ENCODE peak calls at places on chromosomes 5 and 9, in seven cellular contexts. J is PC-9, H is choroid plexus epithelial cell, P is tibial nerve, Y is pancreas, D is mammary epithelial cell, I is retinal pigment epithelial cell. V is an unnamed sample.
A peak's percentile ranks its signal among the peaks of the same experiment; 100 is the strongest.

GRCh38 chr5:115854139-115854538 is 12.4 kb downstream of the AP3S1 start:
- DNase-seq in J (no peak), H (no peak), P (no peak), Y (no peak), D (no peak), I (no peak), V (no peak)

GRCh38 chr9:126160067-126160853 is 166.4 kb upstream of the MVB12B start:
- DNase-seq in J (no peak), H (no peak), P (no peak), Y (no peak), D (no peak), I (no peak), V (no peak)

GRCh38 chr9:135187365-135187764 is 99.9 kb downstream of the OLFM1 start:
- DNase-seq in J (no peak), H (no peak), P (no peak), Y (peak; percentile 52), D (no peak), I (no peak), V (no peak)

GRCh38 chr9:118362123-118362522 is 657.9 kb downstream of the TLR4 start:
- DNase-seq in J (no peak), H (peak; percentile 0), P (no peak), Y (no peak), D (peak; percentile 34), I (peak; percentile 8), V (no peak)

GRCh38 chr9:94872921-94873511 is 146.5 kb downstream of the AOPEP start:
- DNase-seq in J (no peak), H (no peak), P (no peak), Y (no peak), D (no peak), I (no peak), V (peak; percentile 77)

GRCh38 chr5:14665949-14666741 is 1.6 kb downstream of the OTULIN start:
- DNase-seq in J (no peak), H (peak; percentile 39), P (no peak), Y (no peak), D (peak; percentile 63), I (no peak), V (peak; percentile 44)

GRCh38 chr9:95053611-95054440 is 263.7 kb downstream of the FANCC start:
- DNase-seq in J (no peak), H (peak; percentile 30), P (no peak), Y (no peak), D (no peak), I (no peak), V (peak; percentile 49)

GRCh38 chr9:127568971-127569818 is 42.9 kb upstream of the STXBP1 start:
- DNase-seq in J (peak; percentile 67), H (peak; percentile 81), P (peak; percentile 67), Y (peak; percentile 93), D (peak; percentile 80), I (no peak), V (peak; percentile 82)

GRCh38 chr5:109692011-109692410 is 2.3 kb downstream of the MAN2A1 start:
- DNase-seq in J (no peak), H (peak; percentile 76), P (no peak), Y (no peak), D (peak; percentile 24), I (peak; percentile 16), V (peak; percentile 57)

GRCh38 chr5:125412561-125413535 is 666.4 kb upstream of the ZNF608 start:
- DNase-seq in J (peak; percentile 39), H (peak; percentile 92), P (peak; percentile 10), Y (peak; percentile 83), D (peak; percentile 84), I (peak; percentile 95), V (peak; percentile 93)

GRCh38 chr9:105295986-105296385 is 51.5 kb downstream of the SLC44A1 start:
- DNase-seq in J (no peak), H (peak; percentile 30), P (no peak), Y (no peak), D (no peak), I (no peak), V (peak; percentile 23)

GRCh38 chr5:141343242-141343952 is at the start of gene PCDHGA3:
- DNase-seq in J (no peak), H (peak; percentile 61), P (no peak), Y (no peak), D (peak; percentile 60), I (no peak), V (peak; percentile 61)

GRCh38 chr5:179260324-179261070 is 84.8 kb downstream of the ADAMTS2 start:
- DNase-seq in J (no peak), H (no peak), P (no peak), Y (no peak), D (no peak), I (no peak), V (no peak)

GRCh38 chr9:98175013-98175679 is 17.3 kb downstream of the CORO2A start:
- DNase-seq in J (no peak), H (no peak), P (no peak), Y (no peak), D (no peak), I (no peak), V (no peak)

GRCh38 chr9:104075801-104076753 is 18.0 kb upstream of the SMC2 start:
- DNase-seq in J (no peak), H (peak; percentile 94), P (no peak), Y (no peak), D (peak; percentile 91), I (peak; percentile 77), V (peak; percentile 82)

DNA sequence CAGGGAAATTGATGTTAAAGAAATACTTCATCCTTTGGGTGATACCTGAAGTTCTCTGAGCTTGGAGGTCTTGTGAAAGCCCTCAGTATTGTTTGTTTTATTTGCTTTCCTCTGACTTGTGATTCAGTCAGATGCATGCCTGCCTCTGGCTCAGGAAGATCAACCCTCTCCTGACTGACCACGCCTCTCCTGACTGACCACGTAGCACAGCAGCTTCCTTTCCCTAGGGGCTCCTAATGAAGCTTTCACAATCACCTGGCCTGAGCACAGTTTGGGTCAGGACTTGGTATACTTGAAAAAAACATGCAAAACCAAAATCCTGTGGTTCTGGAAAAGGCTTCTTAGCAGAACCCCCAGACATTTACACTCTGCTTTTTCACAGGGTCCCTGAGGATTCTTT is 3.8 kb downstream of the TGFBI start:
- DNase-seq in J (peak; percentile 87), H (peak; percentile 97), P (peak; percentile 72), Y (no peak), D (peak; percentile 81), I (no peak), V (peak; percentile 91)
- H3K4me3 ChIP-seq in J (no peak overlapping the region), H (no peak overlapping the region), P (no peak overlapping the region), Y (no peak overlapping the region), D (no peak overlapping the region), I (no peak overlapping the region), V (peak overlapping the region; percentile 90)

GRCh38 chr9:6845128-6845826 is 87.5 kb downstream of the KDM4C start:
- DNase-seq in J (no peak), H (no peak), P (no peak), Y (no peak), D (no peak), I (no peak), V (no peak)

GRCh38 chr9:6842584-6842947 is 84.8 kb downstream of the KDM4C start:
- DNase-seq in J (no peak), H (peak; percentile 64), P (no peak), Y (no peak), D (peak; percentile 24), I (no peak), V (peak; percentile 72)

GRCh38 chr9:6843742-6844141 is 86.0 kb downstream of the KDM4C start:
- DNase-seq in J (no peak), H (no peak), P (no peak), Y (no peak), D (no peak), I (no peak), V (no peak)

GRCh38 chr9:6845881-6846280 is 88.1 kb downstream of the KDM4C start:
- DNase-seq in J (no peak), H (peak; percentile 53), P (no peak), Y (no peak), D (no peak), I (peak; percentile 81), V (peak; percentile 23)
- TF ChIP-seq CTCF in J (peak; percentile 28), H (peak; percentile 62), P (no peak), Y (no peak), D (peak; percentile 42), I (peak; percentile 88), V (peak; percentile 55)

GRCh38 chr9:27276182-27277030 is 20.5 kb downstream of the EQTN start:
- DNase-seq in J (peak; percentile 36), H (peak; percentile 78), P (peak; percentile 21), Y (no peak), D (peak; percentile 35), I (peak; percentile 5), V (peak; percentile 76)
- H3K4me3 ChIP-seq in J (no peak overlapping the region), H (no peak overlapping the region), P (no peak overlapping the region), Y (no peak overlapping the region), D (no peak overlapping the region), I (no peak overlapping the region), V (peak overlapping the region; percentile 1)

GRCh38 chr9:34190996-34191892 is 12.4 kb downstream of the UBAP1 start:
- DNase-seq in J (no peak), H (peak; percentile 62), P (no peak), Y (no peak), D (no peak), I (no peak), V (peak; percentile 56)
- TF ChIP-seq CTCF in J (no peak), H (peak; percentile 61), P (no peak), Y (no peak), D (peak; percentile 39), I (peak; percentile 46), V (peak; percentile 48)